ENCODE peak calls at places on chromosomes 3 and 15, in eight cellular contexts. One of them, this sample, is unnamed.

GRCh38 chr3:5891721-5892120 is 704.2 kb downstream of the EDEM1 start:
- DNase-seq in H1: no peak
- DNase-seq in GM12878: no peak
- DNase-seq in K562: no peak
- DNase-seq in HCT116: no peak
- DNase-seq in HepG2: no peak
- DNase-seq in GM23338: no peak
- DNase-seq in endothelial cell of umbilical vein: no peak
- DNase-seq in this sample: no peak

GRCh38 chr3:171646357-171647133 is 163.7 kb downstream of the PLD1 start:
- DNase-seq in H1: no peak
- DNase-seq in GM12878: no peak
- DNase-seq in K562: peak
- DNase-seq in HCT116: peak
- DNase-seq in HepG2: peak
- DNase-seq in GM23338: peak
- DNase-seq in endothelial cell of umbilical vein: peak
- DNase-seq in this sample: peak

GRCh38 chr3:181791380-181791779 is 79.7 kb downstream of the SOX2 start:
- DNase-seq in H1: no peak
- DNase-seq in GM12878: no peak
- DNase-seq in K562: no peak
- DNase-seq in HCT116: no peak
- DNase-seq in HepG2: no peak
- DNase-seq in GM23338: no peak
- DNase-seq in endothelial cell of umbilical vein: no peak
- DNase-seq in this sample: no peak

GRCh38 chr3:170499562-170500156 is 81.0 kb downstream of the CLDN11 start:
- DNase-seq in H1: no peak
- DNase-seq in GM12878: no peak
- DNase-seq in K562: peak
- DNase-seq in HCT116: peak
- DNase-seq in HepG2: peak
- DNase-seq in GM23338: peak
- DNase-seq in endothelial cell of umbilical vein: peak
- DNase-seq in this sample: no peak

GRCh38 chr15:49645937-49646336 is 25.1 kb downstream of the DTWD1 start:
- DNase-seq in H1: no peak
- DNase-seq in GM12878: no peak
- DNase-seq in K562: no peak
- DNase-seq in HCT116: no peak
- DNase-seq in HepG2: peak
- DNase-seq in GM23338: no peak
- DNase-seq in endothelial cell of umbilical vein: peak
- DNase-seq in this sample: no peak

GRCh38 chr3:183378951-183379350 is 49.5 kb downstream of the MCF2L2 start:
- DNase-seq in H1: no peak
- DNase-seq in GM12878: no peak
- DNase-seq in K562: no peak
- DNase-seq in HCT116: no peak
- DNase-seq in HepG2: peak
- DNase-seq in GM23338: no peak
- DNase-seq in endothelial cell of umbilical vein: no peak
- DNase-seq in this sample: no peak

GRCh38 chr15:25247418-25248030 is 191.3 kb downstream of the UBE3A start:
- DNase-seq in H1: peak
- DNase-seq in GM12878: no peak
- DNase-seq in K562: no peak
- DNase-seq in HCT116: no peak
- DNase-seq in HepG2: no peak
- DNase-seq in GM23338: no peak
- DNase-seq in endothelial cell of umbilical vein: no peak
- DNase-seq in this sample: no peak

GRCh38 chr3:16304065-16305010 is 39.3 kb downstream of the OXNAD1 start:
- DNase-seq in H1: no peak
- DNase-seq in GM12878: no peak
- DNase-seq in K562: peak
- DNase-seq in HCT116: no peak
- DNase-seq in HepG2: no peak
- DNase-seq in GM23338: no peak
- DNase-seq in endothelial cell of umbilical vein: no peak
- DNase-seq in this sample: no peak

GRCh38 chr15:75753145-75753544 is 40.5 kb upstream of the CSPG4 start:
- DNase-seq in H1: no peak
- DNase-seq in GM12878: no peak
- DNase-seq in K562: no peak
- DNase-seq in HCT116: no peak
- DNase-seq in HepG2: no peak
- DNase-seq in GM23338: no peak
- DNase-seq in endothelial cell of umbilical vein: no peak
- DNase-seq in this sample: no peak

GRCh38 chr15:82647835-82648256 is 683 bp upstream of the CPEB1 start:
- DNase-seq in H1: no peak
- DNase-seq in GM12878: no peak
- DNase-seq in K562: peak
- DNase-seq in HCT116: no peak
- DNase-seq in HepG2: no peak
- DNase-seq in GM23338: peak
- DNase-seq in endothelial cell of umbilical vein: no peak
- DNase-seq in this sample: no peak

GRCh38 chr15:82647045-82647834 is at the start of gene CPEB1:
- DNase-seq in H1: peak
- DNase-seq in GM12878: no peak
- DNase-seq in K562: peak
- DNase-seq in HCT116: no peak
- DNase-seq in HepG2: no peak
- DNase-seq in GM23338: peak
- DNase-seq in endothelial cell of umbilical vein: no peak
- DNase-seq in this sample: no peak

GRCh38 chr15:82643992-82644391 is 3.2 kb downstream of the CPEB1 start:
- DNase-seq in H1: no peak
- DNase-seq in GM12878: no peak
- DNase-seq in K562: peak
- DNase-seq in HCT116: no peak
- DNase-seq in HepG2: no peak
- DNase-seq in GM23338: peak
- DNase-seq in endothelial cell of umbilical vein: no peak
- DNase-seq in this sample: no peak

GRCh38 chr15:82648257-82649103 is 1.3 kb upstream of the CPEB1 start:
- DNase-seq in H1: peak
- DNase-seq in GM12878: no peak
- DNase-seq in K562: no peak
- DNase-seq in HCT116: no peak
- DNase-seq in HepG2: no peak
- DNase-seq in GM23338: peak
- DNase-seq in endothelial cell of umbilical vein: no peak
- DNase-seq in this sample: no peak

GRCh38 chr15:82646250-82647044 is 716 bp downstream of the CPEB1 start:
- DNase-seq in H1: peak
- DNase-seq in GM12878: no peak
- DNase-seq in K562: peak
- DNase-seq in HCT116: no peak
- DNase-seq in HepG2: no peak
- DNase-seq in GM23338: peak
- DNase-seq in endothelial cell of umbilical vein: no peak
- DNase-seq in this sample: no peak
- TF ChIP-seq EZH2 in H1: no peak
- TF ChIP-seq EZH2 in GM12878: no peak
- TF ChIP-seq EZH2 in K562: no peak
- TF ChIP-seq EZH2 in HCT116: no peak
- TF ChIP-seq EZH2 in HepG2: no peak
- TF ChIP-seq EZH2 in GM23338: peak
- TF ChIP-seq EZH2 in endothelial cell of umbilical vein: peak
- TF ChIP-seq EZH2 in this sample: no peak

GRCh38 chr3:141387446-141388030 is 19.2 kb downstream of the ZBTB38 start:
- DNase-seq in H1: no peak
- DNase-seq in GM12878: no peak
- DNase-seq in K562: no peak
- DNase-seq in HCT116: no peak
- DNase-seq in HepG2: no peak
- DNase-seq in GM23338: no peak
- DNase-seq in endothelial cell of umbilical vein: no peak
- DNase-seq in this sample: no peak
- H3K27ac ChIP-seq in H1: no peak
- H3K27ac ChIP-seq in GM12878: peak
- H3K27ac ChIP-seq in K562: no peak
- H3K27ac ChIP-seq in HCT116: no peak
- H3K27ac ChIP-seq in HepG2: no peak
- H3K27ac ChIP-seq in GM23338: no peak
- H3K27ac ChIP-seq in endothelial cell of umbilical vein: no peak
- H3K27ac ChIP-seq in this sample: peak

GRCh38 chr3:69767571-69767970 is 28.3 kb downstream of the MITF start:
- DNase-seq in H1: no peak
- DNase-seq in GM12878: no peak
- DNase-seq in K562: no peak
- DNase-seq in HCT116: no peak
- DNase-seq in HepG2: no peak
- DNase-seq in GM23338: no peak
- DNase-seq in endothelial cell of umbilical vein: no peak
- DNase-seq in this sample: no peak
- TF ChIP-seq POLR2AphosphoS5 in H1: no peak
- TF ChIP-seq POLR2AphosphoS5 in GM12878: no peak
- TF ChIP-seq POLR2AphosphoS5 in K562: no peak
- TF ChIP-seq POLR2AphosphoS5 in HCT116: no peak
- TF ChIP-seq POLR2AphosphoS5 in HepG2: no peak
- TF ChIP-seq POLR2AphosphoS5 in GM23338: no peak
- TF ChIP-seq POLR2AphosphoS5 in endothelial cell of umbilical vein: no peak
- TF ChIP-seq POLR2AphosphoS5 in this sample: no peak

DNA sequence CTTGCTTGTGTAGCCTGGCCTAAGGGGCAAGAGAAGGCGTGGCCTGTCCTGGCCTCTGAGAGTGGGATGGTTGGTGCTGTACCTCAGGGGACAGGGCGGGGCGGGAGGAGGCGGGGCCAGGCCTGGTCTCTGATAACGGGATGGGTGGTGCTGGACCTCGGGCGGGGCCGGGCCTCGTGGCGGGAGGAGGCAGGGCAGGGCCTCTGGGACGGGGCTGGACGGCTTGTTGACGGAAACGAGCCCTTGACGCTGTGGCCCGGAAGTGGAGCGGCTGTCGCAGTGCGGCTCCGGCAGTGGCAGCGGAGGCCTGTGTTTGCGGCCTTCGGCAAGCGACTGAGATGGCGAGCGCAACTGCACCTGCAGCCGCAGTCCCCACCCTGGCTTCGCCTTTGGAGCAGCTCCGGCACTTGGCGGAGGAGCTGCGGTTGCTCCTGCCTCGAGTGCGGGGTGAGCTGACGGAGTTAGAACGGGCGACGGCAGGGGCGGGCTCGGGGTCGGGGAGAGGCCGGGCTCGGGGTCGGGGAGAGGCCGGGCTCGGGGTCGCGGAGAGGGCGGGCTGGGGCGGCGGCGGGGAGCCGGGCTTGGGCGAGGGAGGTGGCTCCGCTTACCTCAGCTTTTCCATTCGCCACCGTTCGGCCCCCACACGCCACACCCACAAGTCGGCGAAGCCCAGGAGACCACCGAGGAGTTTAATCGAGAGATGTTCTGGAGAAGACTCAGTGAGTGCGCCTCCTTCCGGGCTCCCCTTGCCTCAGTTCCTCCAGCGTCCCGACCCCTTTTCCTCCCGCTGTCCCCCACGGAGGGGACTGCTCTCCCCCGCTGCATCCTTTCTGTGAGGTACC is at the start of gene CCNDBP1:
- DNase-seq in H1: peak
- DNase-seq in GM12878: peak
- DNase-seq in K562: peak
- DNase-seq in HCT116: peak
- DNase-seq in HepG2: peak
- DNase-seq in GM23338: peak
- DNase-seq in endothelial cell of umbilical vein: peak
- DNase-seq in this sample: no peak
- TF ChIP-seq EZH2 in H1: no peak
- TF ChIP-seq EZH2 in GM12878: no peak
- TF ChIP-seq EZH2 in K562: no peak
- TF ChIP-seq EZH2 in HCT116: no peak
- TF ChIP-seq EZH2 in HepG2: no peak
- TF ChIP-seq EZH2 in GM23338: no peak
- TF ChIP-seq EZH2 in endothelial cell of umbilical vein: no peak
- TF ChIP-seq EZH2 in this sample: no peak

DNA sequence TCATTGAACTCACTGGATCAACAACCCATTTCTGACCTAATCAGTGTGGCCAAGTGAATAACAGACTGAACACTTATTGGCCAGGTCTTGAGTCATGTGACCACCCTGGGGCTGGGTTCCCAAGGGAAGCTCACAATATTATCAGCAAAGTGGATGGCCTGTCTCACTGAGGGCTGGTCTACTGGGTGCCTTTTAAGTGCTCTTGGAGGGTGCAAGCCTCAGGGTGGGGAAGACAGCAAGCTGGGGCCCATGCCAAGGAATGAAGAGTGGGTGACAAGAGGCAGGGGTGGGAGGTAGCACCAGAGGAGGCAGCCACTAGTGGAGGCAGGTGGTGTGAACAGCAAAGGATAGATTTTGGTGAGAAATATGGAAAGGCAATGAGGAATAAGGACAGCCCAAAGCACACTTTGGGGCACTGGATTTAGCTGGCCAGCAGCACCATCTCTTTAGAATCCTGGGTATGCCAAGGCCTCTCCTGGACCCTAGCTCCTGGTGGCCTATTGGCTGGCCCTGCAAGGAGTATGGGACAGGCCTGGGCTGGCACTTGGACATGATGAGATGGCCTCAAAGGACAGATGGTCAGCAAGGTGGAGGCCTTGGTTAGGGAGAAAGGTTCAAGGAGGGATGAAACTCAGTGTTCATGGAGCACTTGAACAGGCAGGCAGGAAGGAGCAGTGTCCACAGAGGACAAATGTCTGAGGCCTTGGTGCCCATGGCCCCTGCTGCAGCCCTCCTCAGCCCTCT is 34.2 kb downstream of the HMCES start:
- DNase-seq in H1: no peak
- DNase-seq in GM12878: no peak
- DNase-seq in K562: peak
- DNase-seq in HCT116: no peak
- DNase-seq in HepG2: no peak
- DNase-seq in GM23338: no peak
- DNase-seq in endothelial cell of umbilical vein: no peak
- DNase-seq in this sample: no peak
- H3K27ac ChIP-seq in H1: no peak
- H3K27ac ChIP-seq in GM12878: no peak
- H3K27ac ChIP-seq in K562: peak
- H3K27ac ChIP-seq in HCT116: peak
- H3K27ac ChIP-seq in HepG2: no peak
- H3K27ac ChIP-seq in GM23338: no peak
- H3K27ac ChIP-seq in endothelial cell of umbilical vein: no peak
- H3K27ac ChIP-seq in this sample: no peak

GRCh38 chr3:141413387-141414140 is 45.3 kb downstream of the ZBTB38 start:
- DNase-seq in H1: no peak
- DNase-seq in GM12878: no peak
- DNase-seq in K562: no peak
- DNase-seq in HCT116: no peak
- DNase-seq in HepG2: no peak
- DNase-seq in GM23338: no peak
- DNase-seq in endothelial cell of umbilical vein: no peak
- DNase-seq in this sample: no peak
- TF ChIP-seq POLR2AphosphoS5 in H1: no peak
- TF ChIP-seq POLR2AphosphoS5 in GM12878: no peak
- TF ChIP-seq POLR2AphosphoS5 in K562: no peak
- TF ChIP-seq POLR2AphosphoS5 in HCT116: no peak
- TF ChIP-seq POLR2AphosphoS5 in HepG2: no peak
- TF ChIP-seq POLR2AphosphoS5 in GM23338: no peak
- TF ChIP-seq POLR2AphosphoS5 in endothelial cell of umbilical vein: no peak
- TF ChIP-seq POLR2AphosphoS5 in this sample: no peak